ENCODE peak calls at places on chromosomes 13 and 19, in five cellular contexts. Q is stimulated activated CD8-positive, alpha-beta memory T cell treated with anti-CD3 and anti-CD28 coated beads, Interleukin-7, amount 100 ng/mL, for 1 hour; R is HepG2; X is T-helper 17 cell; C is central memory CD8-positive, alpha-beta T cell. E is an unnamed sample.

GRCh38 chr13:65913173-65913572 is 1317.0 kb downstream of the PCDH9 start:
- DNase-seq in R (no peak), X (no peak), Q (no peak), C (no peak), E (no peak)

GRCh38 chr19:22144394-22144793 is 52.4 kb downstream of the ZNF676 start:
- DNase-seq in C (no peak), Q (no peak), X (no peak), R (no peak), E (no peak)

GRCh38 chr19:32976223-32976805 is 4.3 kb downstream of the FAAP24 start:
- DNase-seq in C (peak), Q (peak), X (peak), R (peak), E (peak)

GRCh38 chr13:93336733-93337132 is 110.1 kb downstream of the GPC6 start:
- DNase-seq in X (no peak), Q (no peak), C (no peak), R (no peak), E (no peak)

GRCh38 chr19:57992841-57993240 is 9.8 kb downstream of the ZNF606 start:
- DNase-seq in C (no peak), X (no peak), Q (no peak), R (no peak), E (no peak)

GRCh38 chr19:42497492-42498226 is 30.6 kb downstream of the CEACAM1 start:
- DNase-seq in R (peak), Q (no peak), C (no peak), X (no peak), E (no peak)

GRCh38 chr13:100129605-100130004 is 40.7 kb downstream of the PCCA start:
- DNase-seq in X (no peak), C (no peak), Q (no peak), R (no peak), E (no peak)

GRCh38 chr13:90502762-90503161 is 844.7 kb upstream of the MIR17HG start:
- DNase-seq in R (no peak), C (no peak), Q (no peak), X (no peak), E (no peak)

GRCh38 chr19:13102666-13103584 is at the start of gene LYL1:
- DNase-seq in R (peak), Q (no peak), X (peak), C (no peak), E (no peak)

GRCh38 chr13:95100525-95101121 is 200.6 kb downstream of the ABCC4 start:
- DNase-seq in Q (no peak), C (no peak), X (no peak), R (peak), E (no peak)

GRCh38 chr19:44684892-44685847 is 13.8 kb upstream of the CEACAM16 start:
- DNase-seq in C (no peak), Q (no peak), R (peak), X (no peak), E (no peak)

GRCh38 chr13:39881383-39881782 is 225.9 kb downstream of the COG6 start:
- DNase-seq in R (no peak), X (no peak), Q (no peak), C (no peak), E (no peak)

GRCh38 chr19:50314724-50315700 is 14.2 kb downstream of the KCNC3 start:
- DNase-seq in C (no peak), R (no peak), Q (no peak), X (no peak), E (no peak)

GRCh38 chr13:88590574-88590973 is 919.4 kb downstream of the SLITRK5 start:
- DNase-seq in C (no peak), X (no peak), Q (no peak), R (no peak), E (no peak)

GRCh38 chr19:34994643-34995471 is 5.3 kb upstream of the GRAMD1A start:
- DNase-seq in C (no peak), R (peak), X (no peak), Q (no peak), E (no peak)

GRCh38 chr19:9966448-9966847 is 30.1 kb upstream of the OLFM2 start:
- DNase-seq in X (no peak), Q (no peak), R (no peak), C (no peak), E (no peak)

GRCh38 chr13:34430294-34430693 is 511.8 kb upstream of the NBEA start:
- DNase-seq in R (no peak), Q (no peak), X (no peak), C (no peak), E (no peak)

GRCh38 chr13:44573790-44574465 is 2.2 kb downstream of the TSC22D1 start:
- DNase-seq in X (no peak), R (peak), C (no peak), Q (no peak), E (no peak)

GRCh38 chr13:75830842-75831241 is 194.7 kb downstream of the LMO7 start:
- DNase-seq in R (no peak), Q (no peak), X (no peak), C (no peak), E (no peak)

GRCh38 chr13:50417597-50417996 is 402.4 kb downstream of the KCNRG start:
- DNase-seq in C (no peak), Q (no peak), R (no peak), X (no peak), E (no peak)

GRCh38 chr19:49786432-49786831 is 19.6 kb downstream of the AP2A1 start:
- DNase-seq in C (no peak), X (no peak), Q (no peak), R (no peak), E (no peak)

GRCh38 chr13:22517544-22517943 is 663.2 kb upstream of the SGCG start:
- DNase-seq in C (no peak), X (no peak), Q (no peak), R (no peak), E (no peak)

GRCh38 chr13:41231786-41232185 is 31.6 kb downstream of the MTRF1 start:
- DNase-seq in R (peak), C (no peak), X (no peak), Q (no peak), E (no peak)

GRCh38 chr19:9075064-9075964 is 11.5 kb upstream of the OR1M1 start:
- DNase-seq in Q (no peak), C (no peak), R (peak), X (no peak), E (no peak)

GRCh38 chr19:2315818-2316353 is 7.9 kb upstream of the LINGO3 start:
- DNase-seq in X (no peak), C (no peak), Q (no peak), R (peak), E (no peak)

GRCh38 chr13:108322206-108322824 is 52.8 kb downstream of the TNFSF13B start:
- DNase-seq in C (no peak), Q (no peak), X (no peak), R (peak), E (no peak)

GRCh38 chr19:19304186-19304975 is 15.9 kb downstream of the SUGP1 start:
- DNase-seq in Q (no peak), X (no peak), R (no peak), C (no peak), E (no peak)

GRCh38 chr19:1133471-1133929 is 29.7 kb downstream of the GPX4 start:
- DNase-seq in Q (peak), X (peak), R (no peak), C (peak), E (peak)

GRCh38 chr19:55146648-55147218 is 2.3 kb downstream of the TNNT1 start:
- DNase-seq in R (peak), Q (no peak), X (no peak), C (no peak), E (no peak)

GRCh38 chr13:85900521-85900920 is 101.3 kb upstream of the SLITRK6 start:
- DNase-seq in R (no peak), C (no peak), Q (no peak), X (no peak), E (no peak)

GRCh38 chr19:843180-843835 is 2.5 kb downstream of the PRTN3 start:
- DNase-seq in Q (no peak), R (no peak), X (no peak), C (no peak), E (no peak)